ENCODE peak calls at places on chromosomes 13 and 19, in six cellular contexts. B, J, Y, U, N and S are unnamed samples.

GRCh38 chr19:13356686-13357280 is 149.5 kb downstream of the CACNA1A start:
- DNase-seq in B (no peak), J (no peak), Y (no peak), U (no peak), N (no peak), S (no peak)

GRCh38 chr19:9940778-9941177 is 4.5 kb upstream of the OLFM2 start:
- DNase-seq in B (no peak), J (no peak), Y (no peak), U (no peak), N (no peak), S (no peak)

GRCh38 chr19:52690395-52691214 is 44.2 kb downstream of the ZNF611 start:
- DNase-seq in B (peak; percentile 92), J (peak; percentile 97), Y (peak; percentile 97), U (peak; percentile 95), N (peak; percentile 92), S (peak; percentile 87)

GRCh38 chr13:31880849-31881494 is 141.6 kb downstream of the RXFP2 start:
- DNase-seq in B (no peak), J (no peak), Y (no peak), U (no peak), N (peak; percentile 26), S (no peak)

GRCh38 chr19:35294328-35294727 is 2.4 kb downstream of the MAG start:
- DNase-seq in B (peak; percentile 29), J (no peak), Y (no peak), U (no peak), N (no peak), S (no peak)

GRCh38 chr13:35789335-35790166 is 313.1 kb upstream of the MAB21L1 start:
- DNase-seq in B (peak; percentile 43), J (no peak), Y (no peak), U (no peak), N (peak; percentile 44), S (no peak)

GRCh38 chr13:106100261-106100919 is 435.1 kb downstream of the EFNB2 start:
- DNase-seq in B (no peak), J (peak; percentile 91), Y (peak; percentile 93), U (no peak), N (peak; percentile 42), S (no peak)

GRCh38 chr13:49540552-49540951 is 44.8 kb downstream of the PHF11 start:
- DNase-seq in B (no peak), J (no peak), Y (no peak), U (no peak), N (peak; percentile 11), S (no peak)

GRCh38 chr13:48214519-48215121 is 18.4 kb upstream of the ITM2B start:
- DNase-seq in B (no peak), J (no peak), Y (no peak), U (no peak), N (no peak), S (no peak)

GRCh38 chr19:3270908-3271307 is 46.4 kb downstream of the CELF5 start:
- DNase-seq in B (peak; percentile 84), J (no peak), Y (peak; percentile 77), U (no peak), N (peak; percentile 75), S (no peak)

GRCh38 chr19:36526581-36526980 is 1.5 kb downstream of the ZNF260 start:
- DNase-seq in B (no peak), J (no peak), Y (no peak), U (no peak), N (no peak), S (no peak)

GRCh38 chr19:2240881-2241760 is 4.5 kb downstream of the SF3A2 start:
- DNase-seq in B (no peak), J (no peak), Y (no peak), U (peak; percentile 56), N (no peak), S (no peak)

GRCh38 chr19:5804516-5805464 is at the start of gene NRTN:
- DNase-seq in B (peak; percentile 61), J (peak; percentile 67), Y (peak; percentile 84), U (no peak), N (no peak), S (no peak)

GRCh38 chr13:51844862-51845573 is at the start of gene TMEM272:
- DNase-seq in B (peak; percentile 85), J (peak; percentile 42), Y (peak; percentile 90), U (peak; percentile 56), N (peak; percentile 26), S (peak; percentile 76)

GRCh38 chr13:79604752-79605151 is 123.8 kb downstream of the NDFIP2 start:
- DNase-seq in B (peak; percentile 30), J (no peak), Y (no peak), U (no peak), N (no peak), S (no peak)

GRCh38 chr13:57632276-57633140 is 964 bp downstream of the PCDH17 start:
- DNase-seq in B (no peak), J (no peak), Y (peak; percentile 85), U (peak; percentile 3), N (no peak), S (peak; percentile 29)

GRCh38 chr13:94595006-94595942 is 678 bp downstream of the TGDS start:
- DNase-seq in B (peak; percentile 11), J (peak; percentile 24), Y (peak; percentile 72), U (peak; percentile 34), N (peak; percentile 55), S (peak; percentile 56)

GRCh38 chr13:90455861-90456260 is 891.6 kb upstream of the MIR17HG start:
- DNase-seq in B (no peak), J (no peak), Y (no peak), U (no peak), N (no peak), S (no peak)

GRCh38 chr13:44437356-44438233 is 64.0 kb downstream of the SERP2 start:
- DNase-seq in B (peak; percentile 72), J (no peak), Y (peak; percentile 20), U (no peak), N (peak; percentile 44), S (no peak)

GRCh38 chr13:105908581-105908980 is 626.9 kb downstream of the EFNB2 start:
- DNase-seq in B (no peak), J (no peak), Y (no peak), U (no peak), N (peak; percentile 5), S (no peak)

GRCh38 chr19:3366104-3366760 is at the start of gene NFIC:
- DNase-seq in B (peak; percentile 89), J (peak; percentile 70), Y (peak; percentile 74), U (peak; percentile 74), N (peak; percentile 72), S (peak; percentile 80)

GRCh38 chr19:3368848-3369336 is 2.5 kb downstream of the NFIC start:
- DNase-seq in B (no peak), J (no peak), Y (peak; percentile 59), U (no peak), N (peak; percentile 44), S (no peak)

GRCh38 chr19:17803264-17803896 is 8.4 kb downstream of the B3GNT3 start:
- DNase-seq in B (no peak), J (no peak), Y (no peak), U (no peak), N (no peak), S (no peak)

GRCh38 chr19:33797821-33798633 is 1.4 kb downstream of the KCTD15 start:
- DNase-seq in B (peak; percentile 34), J (peak; percentile 84), Y (peak; percentile 89), U (peak; percentile 79), N (no peak), S (peak; percentile 69)

GRCh38 chr13:39311619-39312018 is 273.4 kb downstream of the NHLRC3 start:
- DNase-seq in B (no peak), J (no peak), Y (no peak), U (no peak), N (no peak), S (no peak)

GRCh38 chr19:52533901-52534300 is 6.4 kb downstream of the ZNF808 start:
- DNase-seq in B (no peak), J (no peak), Y (no peak), U (peak; percentile 91), N (no peak), S (no peak)

GRCh38 chr13:46388846-46389245 is 1.8 kb upstream of the RUBCNL start:
- DNase-seq in B (no peak), J (no peak), Y (no peak), U (no peak), N (no peak), S (no peak)

GRCh38 chr13:46396341-46396740 is 9.3 kb upstream of the RUBCNL start:
- DNase-seq in B (no peak), J (no peak), Y (no peak), U (no peak), N (no peak), S (no peak)

GRCh38 chr13:46389457-46389856 is 2.4 kb upstream of the RUBCNL start:
- DNase-seq in B (peak; percentile 49), J (no peak), Y (no peak), U (no peak), N (no peak), S (no peak)

GRCh38 chr13:46389985-46390384 is 2.9 kb upstream of the RUBCNL start:
- DNase-seq in B (peak; percentile 79), J (peak; percentile 72), Y (peak; percentile 49), U (no peak), N (peak; percentile 87), S (no peak)

GRCh38 chr13:46392967-46393366 is 5.9 kb upstream of the RUBCNL start:
- DNase-seq in B (no peak), J (no peak), Y (no peak), U (no peak), N (peak; percentile 64), S (no peak)
- H3K4me3 ChIP-seq in B (no peak overlapping the region), J (no peak overlapping the region), Y (no peak overlapping the region), U (no peak overlapping the region), N (no peak overlapping the region), S (no peak overlapping the region)

GRCh38 chr19:49157445-49158224 is at the start of gene TRPM4:
- DNase-seq in B (peak; percentile 93), J (peak; percentile 98), Y (peak; percentile 98), U (peak; percentile 96), N (no peak), S (peak; percentile 88)
- H3K4me3 ChIP-seq in B (peak within 1 kb of the TSS; percentile 99), J (peak within 1 kb of the TSS; percentile 83), Y (peak within 1 kb of the TSS; percentile 88), U (peak within 1 kb of the TSS; percentile 93), N (no peak within 1 kb of the TSS), S (peak within 1 kb of the TSS; percentile 62)

GRCh38 chr19:16585808-16586476 is 13.7 kb upstream of the SLC35E1 start:
- DNase-seq in B (no peak), J (peak; percentile 39), Y (no peak), U (no peak), N (peak; percentile 95), S (no peak)
- H3K4me3 ChIP-seq in B (no peak overlapping the region), J (no peak overlapping the region), Y (no peak overlapping the region), U (no peak overlapping the region), N (peak overlapping the region; percentile 93), S (no peak overlapping the region)

DNA sequence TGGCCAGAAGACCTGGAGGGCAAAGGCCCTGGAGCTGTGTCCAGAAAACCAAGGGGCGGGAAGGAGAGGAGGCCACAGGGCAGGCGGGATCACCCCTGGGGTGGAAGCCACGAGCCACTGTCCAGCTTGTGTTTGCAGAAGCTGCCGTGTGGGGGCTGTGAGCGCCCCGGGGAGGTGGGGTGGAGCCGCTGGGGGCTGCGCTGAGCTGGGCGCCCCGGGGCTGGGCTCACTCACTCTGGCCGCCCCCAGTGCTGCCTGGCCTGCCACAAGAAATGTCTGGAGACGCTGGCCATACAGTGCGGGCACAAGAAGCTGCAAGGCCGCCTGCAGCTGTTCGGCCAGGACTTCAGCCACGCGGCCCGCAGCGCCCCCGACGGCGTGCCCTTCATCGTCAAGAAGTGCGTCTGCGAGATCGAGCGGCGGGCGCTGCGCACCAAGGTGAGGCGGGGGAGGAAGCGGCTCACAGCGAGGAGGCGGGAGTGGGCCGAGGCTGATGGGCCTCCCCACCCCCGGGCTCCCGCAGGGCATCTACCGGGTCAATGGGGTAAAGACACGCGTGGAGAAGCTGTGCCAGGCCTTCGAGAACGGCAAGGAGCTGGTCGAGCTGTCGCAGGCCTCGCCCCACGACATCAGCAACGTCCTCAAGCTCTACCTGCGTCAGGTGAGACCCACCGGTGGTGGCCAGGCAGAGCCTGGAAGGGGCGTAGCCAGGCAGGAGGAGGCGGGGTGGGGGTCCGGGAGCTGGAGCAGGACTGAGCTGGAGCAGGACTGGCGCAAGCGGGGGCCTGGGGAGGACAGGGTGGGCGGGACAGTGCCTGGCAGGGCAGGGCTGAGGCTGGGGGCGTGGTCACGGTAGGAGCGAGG is 13.6 kb downstream of the POLR2E start:
- DNase-seq in B (no peak), J (no peak), Y (no peak), U (no peak), N (no peak), S (peak; percentile 72)
- H3K4me3 ChIP-seq in B (no peak overlapping the region), J (peak overlapping the region; percentile 11), Y (no peak overlapping the region), U (no peak overlapping the region), N (no peak overlapping the region), S (no peak overlapping the region)